ENCODE peak calls at places on chromosomes 7 and 10, in six cellular contexts. H is hepatocyte, E is neural progenitor cell, X is SK-N-SH, L is GM23248, T is PC-3. M is an unnamed sample.

GRCh38 chr7:75649462-75649861 is 89.3 kb downstream of the HIP1 start:
- DNase-seq in H (no peak), E (no peak), X (no peak), L (no peak), T (no peak), M (no peak)

GRCh38 chr7:119197872-119198527 is 973.5 kb downstream of the ANKRD7 start:
- DNase-seq in H (peak), E (peak), X (peak), L (peak), T (peak), M (peak)

GRCh38 chr7:5557920-5558401 is 134.3 kb upstream of the TNRC18 start:
- DNase-seq in H (peak), E (no peak), X (peak), L (peak), T (no peak), M (peak)

GRCh38 chr10:13087986-13088618 is 11.9 kb upstream of the OPTN start:
- DNase-seq in H (no peak), E (no peak), X (no peak), L (peak), T (peak), M (no peak)

GRCh38 chr7:135740868-135741267 is 7.7 kb downstream of the FAM180A start:
- DNase-seq in H (peak), E (no peak), X (no peak), L (no peak), T (no peak), M (no peak)

GRCh38 chr7:151366872-151367207 is 25.2 kb downstream of the NUB1 start:
- DNase-seq in H (no peak), E (no peak), X (no peak), L (peak), T (no peak), M (no peak)

GRCh38 chr10:125768217-125768616 is 7.4 kb downstream of the MMP21 start:
- DNase-seq in H (no peak), E (peak), X (peak), L (peak), T (no peak), M (no peak)

GRCh38 chr10:47409866-47410256 is 25.8 kb upstream of the ZNF488 start:
- DNase-seq in H (no peak), E (no peak), X (no peak), L (no peak), T (no peak), M (no peak)

GRCh38 chr10:69337312-69338132 is 59.2 kb downstream of the HK1 start:
- DNase-seq in H (peak), E (no peak), X (peak), L (peak), T (no peak), M (no peak)

GRCh38 chr10:45265995-45266394 is 49.4 kb downstream of the OR13A1 start:
- DNase-seq in H (no peak), E (no peak), X (no peak), L (no peak), T (no peak), M (no peak)

GRCh38 chr7:48089415-48089975 is 430 bp downstream of the UPP1 start:
- DNase-seq in H (peak), E (no peak), X (peak), L (peak), T (peak), M (no peak)

GRCh38 chr7:22447008-22447407 is 53.0 kb downstream of the STEAP1B start:
- DNase-seq in H (no peak), E (no peak), X (no peak), L (no peak), T (no peak), M (peak)

GRCh38 chr7:644381-645305 is 81.9 kb upstream of the DNAAF5 start:
- DNase-seq in H (no peak), E (no peak), X (no peak), L (no peak), T (no peak), M (no peak)

GRCh38 chr7:4805110-4805978 is 29.9 kb downstream of the AP5Z1 start:
- DNase-seq in H (no peak), E (no peak), X (no peak), L (no peak), T (no peak), M (no peak)

GRCh38 chr7:91182819-91183405 is 81.3 kb upstream of the FZD1 start:
- DNase-seq in H (no peak), E (no peak), X (no peak), L (peak), T (peak), M (no peak)

GRCh38 chr10:88293651-88294230 is 289.4 kb downstream of the RNLS start:
- DNase-seq in H (no peak), E (no peak), X (no peak), L (no peak), T (no peak), M (no peak)

GRCh38 chr7:17342726-17343125 is 44.3 kb downstream of the AHR start:
- DNase-seq in H (no peak), E (no peak), X (no peak), L (peak), T (no peak), M (no peak)

GRCh38 chr10:49131507-49132385 is 2.1 kb downstream of the FAM170B start:
- DNase-seq in H (no peak), E (no peak), X (no peak), L (no peak), T (no peak), M (no peak)

GRCh38 chr7:43462836-43463235 is 120.1 kb upstream of the STK17A start:
- DNase-seq in H (no peak), E (no peak), X (no peak), L (peak), T (no peak), M (no peak)

GRCh38 chr10:58050575-58050974 is 217.1 kb downstream of the IPMK start:
- DNase-seq in H (no peak), E (no peak), X (no peak), L (no peak), T (no peak), M (no peak)

GRCh38 chr7:106071999-106072714 is 40.0 kb downstream of the SYPL1 start:
- DNase-seq in H (peak), E (no peak), X (peak), L (no peak), T (peak), M (no peak)

GRCh38 chr7:43490016-43490415 is 92.9 kb upstream of the STK17A start:
- DNase-seq in H (no peak), E (no peak), X (no peak), L (no peak), T (no peak), M (no peak)

GRCh38 chr10:19500959-19501358 is 315.3 kb upstream of the PLXDC2 start:
- DNase-seq in H (no peak), E (no peak), X (no peak), L (no peak), T (no peak), M (no peak)

GRCh38 chr7:108455833-108456677 is at the start of gene NRCAM:
- DNase-seq in H (peak), E (peak), X (peak), L (peak), T (no peak), M (no peak)

GRCh38 chr10:78416031-78416800 is 382.6 kb downstream of the RPS24 start:
- DNase-seq in H (no peak), E (no peak), X (no peak), L (peak), T (peak), M (no peak)

GRCh38 chr7:52799817-52800216 is 235.6 kb upstream of the POM121L12 start:
- DNase-seq in H (no peak), E (no peak), X (no peak), L (no peak), T (no peak), M (no peak)

GRCh38 chr7:106041140-106041717 is 70.9 kb downstream of the SYPL1 start:
- DNase-seq in H (peak), E (peak), X (peak), L (peak), T (peak), M (peak)

GRCh38 chr7:25926009-25926408 is 226.0 kb upstream of the NFE2L3 start:
- DNase-seq in H (no peak), E (no peak), X (no peak), L (peak), T (peak), M (no peak)

GRCh38 chr7:140022582-140023211 is 40.1 kb downstream of the PARP12 start:
- DNase-seq in H (no peak), E (no peak), X (no peak), L (no peak), T (no peak), M (no peak)

GRCh38 chr10:27658788-27659187 is 86.8 kb downstream of the MKX start:
- DNase-seq in H (no peak), E (no peak), X (no peak), L (peak), T (peak), M (no peak)

GRCh38 chr10:47347303-47347675 is 874 bp upstream of the RBP3 start:
- DNase-seq in H (no peak), E (no peak), X (peak), L (no peak), T (no peak), M (no peak)

GRCh38 chr7:94348142-94348541 is 46.6 kb upstream of the COL1A2 start:
- DNase-seq in H (peak), E (no peak), X (peak), L (peak), T (no peak), M (no peak)

GRCh38 chr7:112204072-112204775 is 2.0 kb downstream of the DOCK4 start:
- DNase-seq in H (no peak), E (peak), X (peak), L (peak), T (peak), M (no peak)
- H2AFZ ChIP-seq in H (peak), E (peak), X (peak), L (peak), T (peak), M (no peak)

GRCh38 chr10:4240641-4241197 is 455.7 kb upstream of the KLF6 start:
- DNase-seq in H (no peak), E (no peak), X (no peak), L (peak), T (no peak), M (no peak)

GRCh38 chr10:4241724-4242345 is 456.8 kb upstream of the KLF6 start:
- DNase-seq in H (peak), E (peak), X (no peak), L (peak), T (no peak), M (no peak)

GRCh38 chr10:4243651-4244050 is 458.6 kb upstream of the KLF6 start:
- DNase-seq in H (peak), E (no peak), X (no peak), L (peak), T (peak), M (no peak)

GRCh38 chr10:4243169-4243568 is 458.2 kb upstream of the KLF6 start:
- DNase-seq in H (no peak), E (no peak), X (no peak), L (no peak), T (no peak), M (no peak)

DNA sequence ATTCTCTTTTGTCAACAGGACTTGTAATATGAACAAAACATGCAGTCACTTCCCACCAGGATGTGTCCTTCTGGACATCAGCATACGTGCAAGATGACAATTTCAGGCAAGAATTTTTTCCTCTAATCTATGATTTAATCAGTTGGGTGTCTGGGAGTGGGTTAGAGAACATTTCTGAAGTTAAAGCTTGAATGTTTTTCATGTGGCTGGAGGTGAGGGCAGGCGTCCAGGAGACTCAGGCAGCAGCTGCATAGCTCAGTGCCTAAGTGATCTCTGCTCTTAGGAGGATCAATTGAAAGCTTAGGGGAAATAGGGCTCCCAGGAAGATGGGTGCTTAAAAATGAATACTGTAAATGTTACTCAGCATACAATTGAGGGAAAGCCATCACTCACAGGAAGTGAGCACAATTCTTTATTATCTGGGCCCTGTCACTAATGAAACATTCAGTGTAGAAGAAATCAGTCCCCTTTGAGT is 457.6 kb upstream of the KLF6 start:
- DNase-seq in H (no peak), E (peak), X (no peak), L (peak), T (peak), M (no peak)
- TF ChIP-seq EZH2phosphoT487 in H (no peak), E (no peak), X (no peak), L (no peak), T (no peak), M (no peak)

GRCh38 chr7:155262010-155262409 is 35.7 kb upstream of the INSIG1 start:
- DNase-seq in H (no peak), E (no peak), X (no peak), L (no peak), T (no peak), M (no peak)
- H2AFZ ChIP-seq in H (no peak), E (no peak), X (no peak), L (no peak), T (no peak), M (no peak)

GRCh38 chr10:70778267-70778924 is 6.8 kb downstream of the TBATA start:
- DNase-seq in H (no peak), E (no peak), X (peak), L (no peak), T (peak), M (no peak)

GRCh38 chr10:70780370-70780760 is 4.8 kb downstream of the TBATA start:
- DNase-seq in H (no peak), E (no peak), X (peak), L (no peak), T (no peak), M (no peak)

GRCh38 chr10:70779685-70780369 is 5.3 kb downstream of the TBATA start:
- DNase-seq in H (no peak), E (no peak), X (peak), L (peak), T (no peak), M (no peak)

GRCh38 chr10:70780772-70781171 is 4.4 kb downstream of the TBATA start:
- DNase-seq in H (no peak), E (no peak), X (no peak), L (no peak), T (no peak), M (no peak)

DNA sequence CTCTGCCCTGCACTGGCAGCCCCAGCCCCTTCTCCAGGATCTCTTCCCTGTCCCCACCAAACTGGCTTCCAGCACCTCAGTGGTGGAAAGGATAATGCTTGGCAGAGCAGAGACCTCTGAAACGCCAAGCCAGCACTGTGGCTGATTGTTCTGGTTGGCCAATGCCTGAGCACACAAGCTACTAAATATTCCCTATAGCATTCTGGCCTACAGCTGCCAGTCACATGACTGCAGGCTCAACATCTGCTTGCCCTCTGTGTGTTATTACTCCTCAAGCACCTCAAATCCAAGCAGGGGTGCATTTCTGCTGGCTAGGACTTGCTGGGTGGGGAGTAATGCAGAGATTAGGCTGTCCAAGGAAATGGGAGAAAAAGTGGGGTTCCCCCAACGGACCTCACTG is 6.1 kb downstream of the TBATA start:
- DNase-seq in H (no peak), E (no peak), X (peak), L (no peak), T (no peak), M (no peak)
- TF ChIP-seq EZH2phosphoT487 in H (no peak), E (no peak), X (no peak), L (no peak), T (no peak), M (no peak)

DNA sequence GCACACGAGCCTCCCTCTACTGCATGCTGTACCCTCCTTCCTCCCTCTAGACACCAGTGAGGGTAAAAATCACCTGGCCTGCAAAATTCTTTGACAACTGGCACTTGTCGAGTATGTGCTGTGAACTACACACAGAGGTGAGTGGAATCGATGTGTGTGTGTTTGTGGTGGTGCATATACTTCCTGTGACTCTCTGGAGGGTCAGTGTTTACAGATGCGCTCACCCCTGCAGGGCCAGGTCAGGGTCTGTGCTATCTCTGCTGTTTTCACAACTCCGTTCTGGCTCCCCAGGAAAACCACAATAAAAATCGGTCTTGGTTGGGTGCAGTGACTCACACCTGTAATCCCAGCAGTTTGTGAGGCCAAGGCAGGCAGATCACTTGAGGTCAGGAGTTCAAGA is 826.1 kb upstream of the IGFBP3 start:
- DNase-seq in H (no peak), E (no peak), X (no peak), L (no peak), T (peak), M (no peak)
- H2AFZ ChIP-seq in H (no peak), E (no peak), X (no peak), L (no peak), T (no peak), M (no peak)

DNA sequence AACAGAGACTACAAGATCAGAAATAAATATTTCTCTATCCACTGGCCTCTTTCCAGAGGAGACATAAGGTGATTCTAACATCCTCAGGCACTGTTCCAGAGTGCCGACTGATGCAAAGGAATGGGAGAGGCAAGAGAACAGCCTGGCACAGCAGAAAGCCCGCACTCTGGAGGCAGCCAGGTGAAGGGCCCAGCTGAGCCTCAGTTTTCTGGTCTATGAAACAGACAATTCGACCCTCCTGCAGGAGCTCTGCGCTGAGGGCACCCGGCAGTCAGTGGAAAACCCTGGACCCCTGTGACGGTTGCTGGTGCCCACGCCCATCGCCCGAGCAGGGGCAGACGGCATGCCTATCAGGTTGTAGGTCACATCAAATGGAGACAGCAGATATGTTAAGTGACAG is 68.6 kb downstream of the MAD1L1 start:
- DNase-seq in H (no peak), E (no peak), X (peak), L (no peak), T (no peak), M (no peak)
- TF ChIP-seq EZH2phosphoT487 in H (no peak), E (no peak), X (no peak), L (no peak), T (no peak), M (no peak)

GRCh38 chr7:8435120-8435519 is 1.7 kb downstream of the NXPH1 start:
- DNase-seq in H (no peak), E (peak), X (no peak), L (no peak), T (no peak), M (no peak)

GRCh38 chr7:8430643-8431042 is 2.8 kb upstream of the NXPH1 start:
- DNase-seq in H (no peak), E (no peak), X (no peak), L (no peak), T (no peak), M (no peak)

GRCh38 chr7:8435597-8436243 is 2.3 kb downstream of the NXPH1 start:
- DNase-seq in H (no peak), E (peak), X (no peak), L (no peak), T (no peak), M (no peak)

GRCh38 chr7:8434290-8435002 is 1.0 kb downstream of the NXPH1 start:
- DNase-seq in H (no peak), E (peak), X (peak), L (no peak), T (no peak), M (no peak)

GRCh38 chr7:8433477-8434289 is at the start of gene NXPH1:
- DNase-seq in H (peak), E (peak), X (peak), L (peak), T (no peak), M (no peak)
- H2AFZ ChIP-seq in H (no peak), E (peak), X (no peak), L (no peak), T (no peak), M (no peak)

GRCh38 chr10:117955171-117955570 is 91.6 kb downstream of the RAB11FIP2 start:
- DNase-seq in H (no peak), E (no peak), X (no peak), L (peak), T (no peak), M (no peak)
- TF ChIP-seq EZH2phosphoT487 in H (no peak), E (no peak), X (no peak), L (no peak), T (no peak), M (no peak)

GRCh38 chr10:119502618-119503155 is 39.8 kb downstream of the RGS10 start:
- DNase-seq in H (no peak), E (no peak), X (no peak), L (no peak), T (no peak), M (no peak)
- H2AFZ ChIP-seq in H (no peak), E (no peak), X (no peak), L (no peak), T (no peak), M (peak)

GRCh38 chr7:104552102-104552501 is 223.7 kb downstream of the LHFPL3 start:
- DNase-seq in H (peak), E (peak), X (no peak), L (peak), T (peak), M (peak)
- TF ChIP-seq EZH2phosphoT487 in H (no peak), E (no peak), X (no peak), L (no peak), T (no peak), M (no peak)

M was measured in OCI-LY7.